ENCODE peak calls at places on chromosomes 13 and 19, in five cellular contexts. One of them, this sample, is unnamed.

GRCh38 chr19:38015771-38016170 is 108.8 kb downstream of the SIPA1L3 start:
- DNase-seq in activated effector memory CD4-positive, alpha-beta T cell treated with Interleukin-2 at 50 U/mL for 16 hours: no peak
- DNase-seq in NCI-H1092: no peak
- DNase-seq in stimulated activated CD4-positive, alpha-beta T cell treated with anti-CD3 and anti-CD28 coated beads, Interleukin-1b, Interleukin-23, amount 100 ng/mL, for 1 hour: no peak
- DNase-seq in left lung: no peak
- DNase-seq in this sample: no peak

GRCh38 chr19:41868989-41869300 is 8.1 kb upstream of the CD79A start:
- DNase-seq in activated effector memory CD4-positive, alpha-beta T cell treated with Interleukin-2 at 50 U/mL for 16 hours: no peak
- DNase-seq in stimulated activated CD4-positive, alpha-beta T cell treated with anti-CD3 and anti-CD28 coated beads, Interleukin-1b, Interleukin-23, amount 100 ng/mL, for 1 hour: no peak
- DNase-seq in left lung: no peak
- DNase-seq in NCI-H1092: no peak
- DNase-seq in this sample: no peak

GRCh38 chr13:92843549-92843948 is 383.1 kb upstream of the GPC6 start:
- DNase-seq in activated effector memory CD4-positive, alpha-beta T cell treated with Interleukin-2 at 50 U/mL for 16 hours: no peak
- DNase-seq in NCI-H1092: peak; percentile 41
- DNase-seq in stimulated activated CD4-positive, alpha-beta T cell treated with anti-CD3 and anti-CD28 coated beads, Interleukin-1b, Interleukin-23, amount 100 ng/mL, for 1 hour: no peak
- DNase-seq in left lung: no peak
- DNase-seq in this sample: no peak

GRCh38 chr13:45137501-45137880 is 17.2 kb downstream of the GTF2F2 start:
- DNase-seq in NCI-H1092: no peak
- DNase-seq in left lung: no peak
- DNase-seq in activated effector memory CD4-positive, alpha-beta T cell treated with Interleukin-2 at 50 U/mL for 16 hours: no peak
- DNase-seq in stimulated activated CD4-positive, alpha-beta T cell treated with anti-CD3 and anti-CD28 coated beads, Interleukin-1b, Interleukin-23, amount 100 ng/mL, for 1 hour: no peak
- DNase-seq in this sample: no peak

GRCh38 chr19:13986348-13986904 is 19.7 kb downstream of the RFX1 start:
- DNase-seq in activated effector memory CD4-positive, alpha-beta T cell treated with Interleukin-2 at 50 U/mL for 16 hours: peak; percentile 99
- DNase-seq in stimulated activated CD4-positive, alpha-beta T cell treated with anti-CD3 and anti-CD28 coated beads, Interleukin-1b, Interleukin-23, amount 100 ng/mL, for 1 hour: peak; percentile 94
- DNase-seq in left lung: peak; percentile 94
- DNase-seq in NCI-H1092: peak; percentile 45
- DNase-seq in this sample: peak; percentile 67

GRCh38 chr19:16544468-16545231 is 2.4 kb upstream of the CHERP start:
- DNase-seq in stimulated activated CD4-positive, alpha-beta T cell treated with anti-CD3 and anti-CD28 coated beads, Interleukin-1b, Interleukin-23, amount 100 ng/mL, for 1 hour: no peak
- DNase-seq in left lung: no peak
- DNase-seq in activated effector memory CD4-positive, alpha-beta T cell treated with Interleukin-2 at 50 U/mL for 16 hours: no peak
- DNase-seq in NCI-H1092: no peak
- DNase-seq in this sample: no peak

GRCh38 chr19:14164088-14164487 is 27.7 kb upstream of the ASF1B start:
- DNase-seq in activated effector memory CD4-positive, alpha-beta T cell treated with Interleukin-2 at 50 U/mL for 16 hours: no peak
- DNase-seq in stimulated activated CD4-positive, alpha-beta T cell treated with anti-CD3 and anti-CD28 coated beads, Interleukin-1b, Interleukin-23, amount 100 ng/mL, for 1 hour: no peak
- DNase-seq in NCI-H1092: no peak
- DNase-seq in left lung: no peak
- DNase-seq in this sample: no peak

GRCh38 chr13:25281193-25281936 is 5.9 kb downstream of the MTMR6 start:
- DNase-seq in NCI-H1092: no peak
- DNase-seq in activated effector memory CD4-positive, alpha-beta T cell treated with Interleukin-2 at 50 U/mL for 16 hours: no peak
- DNase-seq in left lung: no peak
- DNase-seq in stimulated activated CD4-positive, alpha-beta T cell treated with anti-CD3 and anti-CD28 coated beads, Interleukin-1b, Interleukin-23, amount 100 ng/mL, for 1 hour: no peak
- DNase-seq in this sample: no peak

GRCh38 chr19:45076851-45077730 is 813 bp upstream of the ZNF296 start:
- DNase-seq in stimulated activated CD4-positive, alpha-beta T cell treated with anti-CD3 and anti-CD28 coated beads, Interleukin-1b, Interleukin-23, amount 100 ng/mL, for 1 hour: no peak
- DNase-seq in activated effector memory CD4-positive, alpha-beta T cell treated with Interleukin-2 at 50 U/mL for 16 hours: no peak
- DNase-seq in left lung: no peak
- DNase-seq in NCI-H1092: no peak
- DNase-seq in this sample: no peak

GRCh38 chr13:36965767-36966166 is 33.4 kb downstream of the ALG5 start:
- DNase-seq in NCI-H1092: no peak
- DNase-seq in left lung: no peak
- DNase-seq in activated effector memory CD4-positive, alpha-beta T cell treated with Interleukin-2 at 50 U/mL for 16 hours: no peak
- DNase-seq in stimulated activated CD4-positive, alpha-beta T cell treated with anti-CD3 and anti-CD28 coated beads, Interleukin-1b, Interleukin-23, amount 100 ng/mL, for 1 hour: no peak
- DNase-seq in this sample: no peak

GRCh38 chr13:97561182-97561581 is 127.2 kb downstream of the RAP2A start:
- DNase-seq in NCI-H1092: no peak
- DNase-seq in stimulated activated CD4-positive, alpha-beta T cell treated with anti-CD3 and anti-CD28 coated beads, Interleukin-1b, Interleukin-23, amount 100 ng/mL, for 1 hour: no peak
- DNase-seq in activated effector memory CD4-positive, alpha-beta T cell treated with Interleukin-2 at 50 U/mL for 16 hours: no peak
- DNase-seq in left lung: no peak
- DNase-seq in this sample: no peak

GRCh38 chr13:102812616-102813287 is 13.8 kb downstream of the BIVM start:
- DNase-seq in left lung: no peak
- DNase-seq in activated effector memory CD4-positive, alpha-beta T cell treated with Interleukin-2 at 50 U/mL for 16 hours: no peak
- DNase-seq in stimulated activated CD4-positive, alpha-beta T cell treated with anti-CD3 and anti-CD28 coated beads, Interleukin-1b, Interleukin-23, amount 100 ng/mL, for 1 hour: no peak
- DNase-seq in NCI-H1092: no peak
- DNase-seq in this sample: no peak

GRCh38 chr13:113922412-113923118 is 51.3 kb downstream of the C13orf46 start:
- DNase-seq in left lung: no peak
- DNase-seq in activated effector memory CD4-positive, alpha-beta T cell treated with Interleukin-2 at 50 U/mL for 16 hours: no peak
- DNase-seq in stimulated activated CD4-positive, alpha-beta T cell treated with anti-CD3 and anti-CD28 coated beads, Interleukin-1b, Interleukin-23, amount 100 ng/mL, for 1 hour: no peak
- DNase-seq in NCI-H1092: no peak
- DNase-seq in this sample: peak; percentile 4

GRCh38 chr19:2497186-2497585 is 21.3 kb downstream of the GADD45B start:
- DNase-seq in stimulated activated CD4-positive, alpha-beta T cell treated with anti-CD3 and anti-CD28 coated beads, Interleukin-1b, Interleukin-23, amount 100 ng/mL, for 1 hour: no peak
- DNase-seq in NCI-H1092: no peak
- DNase-seq in activated effector memory CD4-positive, alpha-beta T cell treated with Interleukin-2 at 50 U/mL for 16 hours: no peak
- DNase-seq in left lung: no peak
- DNase-seq in this sample: no peak

GRCh38 chr13:58324130-58324529 is 692.6 kb downstream of the PCDH17 start:
- DNase-seq in activated effector memory CD4-positive, alpha-beta T cell treated with Interleukin-2 at 50 U/mL for 16 hours: no peak
- DNase-seq in left lung: no peak
- DNase-seq in NCI-H1092: no peak
- DNase-seq in stimulated activated CD4-positive, alpha-beta T cell treated with anti-CD3 and anti-CD28 coated beads, Interleukin-1b, Interleukin-23, amount 100 ng/mL, for 1 hour: no peak
- DNase-seq in this sample: no peak

GRCh38 chr19:23563326-23563725 is 123.7 kb downstream of the ZNF675 start:
- DNase-seq in activated effector memory CD4-positive, alpha-beta T cell treated with Interleukin-2 at 50 U/mL for 16 hours: no peak
- DNase-seq in NCI-H1092: no peak
- DNase-seq in stimulated activated CD4-positive, alpha-beta T cell treated with anti-CD3 and anti-CD28 coated beads, Interleukin-1b, Interleukin-23, amount 100 ng/mL, for 1 hour: no peak
- DNase-seq in left lung: no peak
- DNase-seq in this sample: no peak

GRCh38 chr19:6491802-6492592 is 10.1 kb downstream of the TUBB4A start:
- DNase-seq in NCI-H1092: no peak
- DNase-seq in activated effector memory CD4-positive, alpha-beta T cell treated with Interleukin-2 at 50 U/mL for 16 hours: no peak
- DNase-seq in stimulated activated CD4-positive, alpha-beta T cell treated with anti-CD3 and anti-CD28 coated beads, Interleukin-1b, Interleukin-23, amount 100 ng/mL, for 1 hour: no peak
- DNase-seq in left lung: no peak
- DNase-seq in this sample: no peak

GRCh38 chr13:99808786-99809185 is 162.8 kb downstream of the ZIC5 start:
- DNase-seq in activated effector memory CD4-positive, alpha-beta T cell treated with Interleukin-2 at 50 U/mL for 16 hours: no peak
- DNase-seq in stimulated activated CD4-positive, alpha-beta T cell treated with anti-CD3 and anti-CD28 coated beads, Interleukin-1b, Interleukin-23, amount 100 ng/mL, for 1 hour: no peak
- DNase-seq in left lung: no peak
- DNase-seq in NCI-H1092: no peak
- DNase-seq in this sample: no peak

GRCh38 chr19:40689339-40690049 is 957 bp downstream of the NUMBL start:
- DNase-seq in left lung: peak; percentile 80
- DNase-seq in activated effector memory CD4-positive, alpha-beta T cell treated with Interleukin-2 at 50 U/mL for 16 hours: no peak
- DNase-seq in stimulated activated CD4-positive, alpha-beta T cell treated with anti-CD3 and anti-CD28 coated beads, Interleukin-1b, Interleukin-23, amount 100 ng/mL, for 1 hour: no peak
- DNase-seq in NCI-H1092: no peak
- DNase-seq in this sample: no peak

GRCh38 chr19:17720487-17720839 is 1.2 kb downstream of the MAP1S start:
- DNase-seq in activated effector memory CD4-positive, alpha-beta T cell treated with Interleukin-2 at 50 U/mL for 16 hours: no peak
- DNase-seq in NCI-H1092: no peak
- DNase-seq in stimulated activated CD4-positive, alpha-beta T cell treated with anti-CD3 and anti-CD28 coated beads, Interleukin-1b, Interleukin-23, amount 100 ng/mL, for 1 hour: no peak
- DNase-seq in left lung: no peak
- DNase-seq in this sample: no peak

GRCh38 chr19:51327066-51327985 is 14.6 kb downstream of the VSIG10L start:
- DNase-seq in NCI-H1092: no peak
- DNase-seq in activated effector memory CD4-positive, alpha-beta T cell treated with Interleukin-2 at 50 U/mL for 16 hours: no peak
- DNase-seq in stimulated activated CD4-positive, alpha-beta T cell treated with anti-CD3 and anti-CD28 coated beads, Interleukin-1b, Interleukin-23, amount 100 ng/mL, for 1 hour: peak; percentile 25
- DNase-seq in left lung: peak; percentile 84
- DNase-seq in this sample: no peak

GRCh38 chr13:96650301-96650886 is 343.9 kb downstream of the OXGR1 start:
- DNase-seq in left lung: no peak
- DNase-seq in activated effector memory CD4-positive, alpha-beta T cell treated with Interleukin-2 at 50 U/mL for 16 hours: no peak
- DNase-seq in stimulated activated CD4-positive, alpha-beta T cell treated with anti-CD3 and anti-CD28 coated beads, Interleukin-1b, Interleukin-23, amount 100 ng/mL, for 1 hour: no peak
- DNase-seq in NCI-H1092: no peak
- DNase-seq in this sample: no peak

GRCh38 chr13:60514891-60515290 is 117.9 kb downstream of the TDRD3 start:
- DNase-seq in stimulated activated CD4-positive, alpha-beta T cell treated with anti-CD3 and anti-CD28 coated beads, Interleukin-1b, Interleukin-23, amount 100 ng/mL, for 1 hour: no peak
- DNase-seq in NCI-H1092: no peak
- DNase-seq in activated effector memory CD4-positive, alpha-beta T cell treated with Interleukin-2 at 50 U/mL for 16 hours: no peak
- DNase-seq in left lung: no peak
- DNase-seq in this sample: no peak

GRCh38 chr13:33868343-33868994 is 50.5 kb downstream of the RFC3 start:
- DNase-seq in activated effector memory CD4-positive, alpha-beta T cell treated with Interleukin-2 at 50 U/mL for 16 hours: no peak
- DNase-seq in stimulated activated CD4-positive, alpha-beta T cell treated with anti-CD3 and anti-CD28 coated beads, Interleukin-1b, Interleukin-23, amount 100 ng/mL, for 1 hour: no peak
- DNase-seq in NCI-H1092: no peak
- DNase-seq in left lung: no peak
- DNase-seq in this sample: no peak

GRCh38 chr19:33125929-33126388 is 6.0 kb upstream of the WDR88 start:
- DNase-seq in NCI-H1092: no peak
- DNase-seq in stimulated activated CD4-positive, alpha-beta T cell treated with anti-CD3 and anti-CD28 coated beads, Interleukin-1b, Interleukin-23, amount 100 ng/mL, for 1 hour: peak; percentile 11
- DNase-seq in activated effector memory CD4-positive, alpha-beta T cell treated with Interleukin-2 at 50 U/mL for 16 hours: peak; percentile 21
- DNase-seq in left lung: peak; percentile 71
- DNase-seq in this sample: no peak

GRCh38 chr19:16096281-16096855 is 15.3 kb upstream of the RAB8A start:
- DNase-seq in left lung: no peak
- DNase-seq in NCI-H1092: no peak
- DNase-seq in activated effector memory CD4-positive, alpha-beta T cell treated with Interleukin-2 at 50 U/mL for 16 hours: no peak
- DNase-seq in stimulated activated CD4-positive, alpha-beta T cell treated with anti-CD3 and anti-CD28 coated beads, Interleukin-1b, Interleukin-23, amount 100 ng/mL, for 1 hour: no peak
- DNase-seq in this sample: no peak

GRCh38 chr13:111021270-111021669 is 93.8 kb upstream of the ARHGEF7 start:
- DNase-seq in NCI-H1092: no peak
- DNase-seq in left lung: no peak
- DNase-seq in stimulated activated CD4-positive, alpha-beta T cell treated with anti-CD3 and anti-CD28 coated beads, Interleukin-1b, Interleukin-23, amount 100 ng/mL, for 1 hour: no peak
- DNase-seq in activated effector memory CD4-positive, alpha-beta T cell treated with Interleukin-2 at 50 U/mL for 16 hours: no peak
- DNase-seq in this sample: no peak

GRCh38 chr13:43389573-43389972 is 366.2 kb downstream of the DNAJC15 start:
- DNase-seq in stimulated activated CD4-positive, alpha-beta T cell treated with anti-CD3 and anti-CD28 coated beads, Interleukin-1b, Interleukin-23, amount 100 ng/mL, for 1 hour: no peak
- DNase-seq in NCI-H1092: no peak
- DNase-seq in left lung: no peak
- DNase-seq in activated effector memory CD4-positive, alpha-beta T cell treated with Interleukin-2 at 50 U/mL for 16 hours: no peak
- DNase-seq in this sample: no peak

GRCh38 chr19:17977073-17977472 is 10.2 kb downstream of the KCNN1 start:
- DNase-seq in activated effector memory CD4-positive, alpha-beta T cell treated with Interleukin-2 at 50 U/mL for 16 hours: no peak
- DNase-seq in NCI-H1092: no peak
- DNase-seq in left lung: no peak
- DNase-seq in stimulated activated CD4-positive, alpha-beta T cell treated with anti-CD3 and anti-CD28 coated beads, Interleukin-1b, Interleukin-23, amount 100 ng/mL, for 1 hour: no peak
- DNase-seq in this sample: no peak

GRCh38 chr13:40582531-40582930 is 83.9 kb downstream of the FOXO1 start:
- DNase-seq in left lung: no peak
- DNase-seq in activated effector memory CD4-positive, alpha-beta T cell treated with Interleukin-2 at 50 U/mL for 16 hours: no peak
- DNase-seq in stimulated activated CD4-positive, alpha-beta T cell treated with anti-CD3 and anti-CD28 coated beads, Interleukin-1b, Interleukin-23, amount 100 ng/mL, for 1 hour: no peak
- DNase-seq in NCI-H1092: no peak
- DNase-seq in this sample: no peak

GRCh38 chr13:75876371-75877050 is 240.4 kb downstream of the LMO7 start:
- DNase-seq in left lung: no peak
- DNase-seq in NCI-H1092: peak; percentile 49
- DNase-seq in activated effector memory CD4-positive, alpha-beta T cell treated with Interleukin-2 at 50 U/mL for 16 hours: peak; percentile 27
- DNase-seq in stimulated activated CD4-positive, alpha-beta T cell treated with anti-CD3 and anti-CD28 coated beads, Interleukin-1b, Interleukin-23, amount 100 ng/mL, for 1 hour: peak; percentile 10
- DNase-seq in this sample: no peak

GRCh38 chr19:14033946-14034345 is 2.4 kb downstream of the IL27RA start:
- DNase-seq in activated effector memory CD4-positive, alpha-beta T cell treated with Interleukin-2 at 50 U/mL for 16 hours: no peak
- DNase-seq in stimulated activated CD4-positive, alpha-beta T cell treated with anti-CD3 and anti-CD28 coated beads, Interleukin-1b, Interleukin-23, amount 100 ng/mL, for 1 hour: no peak
- DNase-seq in left lung: no peak
- DNase-seq in NCI-H1092: no peak
- DNase-seq in this sample: no peak

GRCh38 chr13:37349916-37350315 is 244.5 kb upstream of the CSNK1A1L start:
- DNase-seq in activated effector memory CD4-positive, alpha-beta T cell treated with Interleukin-2 at 50 U/mL for 16 hours: no peak
- DNase-seq in stimulated activated CD4-positive, alpha-beta T cell treated with anti-CD3 and anti-CD28 coated beads, Interleukin-1b, Interleukin-23, amount 100 ng/mL, for 1 hour: no peak
- DNase-seq in NCI-H1092: no peak
- DNase-seq in left lung: no peak
- DNase-seq in this sample: no peak

GRCh38 chr19:55116232-55117062 is 990 bp downstream of the PPP1R12C start:
- DNase-seq in left lung: peak; percentile 90
- DNase-seq in activated effector memory CD4-positive, alpha-beta T cell treated with Interleukin-2 at 50 U/mL for 16 hours: peak; percentile 32
- DNase-seq in NCI-H1092: no peak
- DNase-seq in stimulated activated CD4-positive, alpha-beta T cell treated with anti-CD3 and anti-CD28 coated beads, Interleukin-1b, Interleukin-23, amount 100 ng/mL, for 1 hour: no peak
- DNase-seq in this sample: no peak

GRCh38 chr19:29326351-29326750 is 113.4 kb upstream of the UQCRFS1 start:
- DNase-seq in activated effector memory CD4-positive, alpha-beta T cell treated with Interleukin-2 at 50 U/mL for 16 hours: no peak
- DNase-seq in stimulated activated CD4-positive, alpha-beta T cell treated with anti-CD3 and anti-CD28 coated beads, Interleukin-1b, Interleukin-23, amount 100 ng/mL, for 1 hour: no peak
- DNase-seq in NCI-H1092: no peak
- DNase-seq in left lung: no peak
- DNase-seq in this sample: no peak

GRCh38 chr13:39106216-39106995 is 68.2 kb downstream of the NHLRC3 start:
- DNase-seq in NCI-H1092: peak; percentile 58
- DNase-seq in stimulated activated CD4-positive, alpha-beta T cell treated with anti-CD3 and anti-CD28 coated beads, Interleukin-1b, Interleukin-23, amount 100 ng/mL, for 1 hour: no peak
- DNase-seq in activated effector memory CD4-positive, alpha-beta T cell treated with Interleukin-2 at 50 U/mL for 16 hours: no peak
- DNase-seq in left lung: peak; percentile 41
- DNase-seq in this sample: no peak

GRCh38 chr19:18145391-18145999 is 7.5 kb upstream of the PIK3R2 start:
- DNase-seq in activated effector memory CD4-positive, alpha-beta T cell treated with Interleukin-2 at 50 U/mL for 16 hours: no peak
- DNase-seq in NCI-H1092: no peak
- DNase-seq in left lung: no peak
- DNase-seq in stimulated activated CD4-positive, alpha-beta T cell treated with anti-CD3 and anti-CD28 coated beads, Interleukin-1b, Interleukin-23, amount 100 ng/mL, for 1 hour: no peak
- DNase-seq in this sample: no peak

GRCh38 chr13:100811906-100812305 is 137.3 kb upstream of the TMTC4 start:
- DNase-seq in left lung: no peak
- DNase-seq in NCI-H1092: peak; percentile 3
- DNase-seq in activated effector memory CD4-positive, alpha-beta T cell treated with Interleukin-2 at 50 U/mL for 16 hours: no peak
- DNase-seq in stimulated activated CD4-positive, alpha-beta T cell treated with anti-CD3 and anti-CD28 coated beads, Interleukin-1b, Interleukin-23, amount 100 ng/mL, for 1 hour: no peak
- DNase-seq in this sample: no peak

GRCh38 chr13:32023096-32023495 is 8.5 kb upstream of the FRY start:
- DNase-seq in left lung: no peak
- DNase-seq in activated effector memory CD4-positive, alpha-beta T cell treated with Interleukin-2 at 50 U/mL for 16 hours: no peak
- DNase-seq in stimulated activated CD4-positive, alpha-beta T cell treated with anti-CD3 and anti-CD28 coated beads, Interleukin-1b, Interleukin-23, amount 100 ng/mL, for 1 hour: no peak
- DNase-seq in NCI-H1092: no peak
- DNase-seq in this sample: no peak

This sample was measured in thoracic aorta.